ENCODE peak calls at places on chromosome 4, in six cellular contexts. Y, V, F, M, W and E are unnamed samples.

GRCh38 chr4:17376205-17376604 is 135.7 kb downstream of the QDPR start:
- DNase-seq in W (no peak), Y (no peak), M (no peak), V (no peak), F (no peak), E (no peak)

GRCh38 chr4:167221074-167221473 is 13.2 kb downstream of the SPOCK3 start:
- DNase-seq in W (no peak), Y (no peak), V (no peak), F (no peak), M (no peak), E (no peak)

GRCh38 chr4:184123009-184123408 is 94.7 kb downstream of the ENPP6 start:
- DNase-seq in Y (no peak), F (no peak), M (no peak), W (no peak), V (no peak), E (no peak)

GRCh38 chr4:3074846-3075651 is 568 bp downstream of the HTT start:
- DNase-seq in W (peak), F (peak), Y (peak), V (peak), M (peak), E (peak)

GRCh38 chr4:187309456-187309855 is 585.8 kb upstream of the FAT1 start:
- DNase-seq in Y (no peak), F (no peak), V (no peak), W (no peak), M (no peak), E (no peak)

GRCh38 chr4:29549308-29549707 is 1170.9 kb upstream of the PCDH7 start:
- DNase-seq in W (no peak), V (no peak), F (no peak), Y (no peak), M (no peak), E (no peak)

GRCh38 chr4:3470244-3471097 is 7.4 kb downstream of the DOK7 start:
- DNase-seq in Y (no peak), M (peak), V (no peak), W (no peak), F (peak), E (no peak)

GRCh38 chr4:182578402-182578801 is 335.2 kb downstream of the TENM3 start:
- DNase-seq in F (peak), M (no peak), W (no peak), V (no peak), Y (no peak), E (no peak)

GRCh38 chr4:141686146-141686775 is 49.9 kb downstream of the IL15 start:
- DNase-seq in F (peak), Y (no peak), V (no peak), M (no peak), W (no peak), E (no peak)

GRCh38 chr4:186144596-186145569 is 40.4 kb downstream of the FAM149A start:
- DNase-seq in M (peak), F (no peak), Y (no peak), V (no peak), W (peak), E (peak)

GRCh38 chr4:161655148-161655547 is 508.7 kb downstream of the FSTL5 start:
- DNase-seq in F (no peak), Y (no peak), M (no peak), V (no peak), W (no peak), E (no peak)

GRCh38 chr4:94276204-94276603 is 66.4 kb downstream of the HPGDS start:
- DNase-seq in M (no peak), F (no peak), V (no peak), Y (no peak), W (no peak), E (no peak)

GRCh38 chr4:145939856-145940255 is 1.2 kb upstream of the ZNF827 start:
- DNase-seq in V (no peak), Y (no peak), M (no peak), W (no peak), F (no peak), E (no peak)

GRCh38 chr4:184234155-184234554 is 16.5 kb upstream of the ENPP6 start:
- DNase-seq in Y (no peak), M (no peak), F (no peak), W (no peak), V (no peak), E (no peak)

GRCh38 chr4:139028191-139028661 is 12.6 kb downstream of the NOCT start:
- DNase-seq in Y (no peak), M (peak), W (no peak), F (no peak), V (no peak), E (no peak)

GRCh38 chr4:155948541-155948940 is 5.1 kb downstream of the CTSO start:
- DNase-seq in F (no peak), W (no peak), Y (no peak), M (no peak), V (no peak), E (no peak)

GRCh38 chr4:179989975-179990374 is 2253.2 kb upstream of the TENM3 start:
- DNase-seq in W (no peak), M (no peak), Y (no peak), V (no peak), F (no peak), E (no peak)

GRCh38 chr4:75907956-75908355 is 5.7 kb upstream of the PPEF2 start:
- DNase-seq in V (no peak), F (no peak), W (no peak), Y (no peak), M (no peak), E (no peak)

GRCh38 chr4:74111990-74112389 is 13.0 kb upstream of the CXCL2 start:
- DNase-seq in W (no peak), F (no peak), M (no peak), V (no peak), Y (no peak), E (no peak)

GRCh38 chr4:85489273-85489672 is 14.3 kb downstream of the ARHGAP24 start:
- DNase-seq in V (no peak), F (no peak), W (no peak), M (no peak), Y (no peak), E (no peak)

GRCh38 chr4:121164291-121164690 is at the start of gene TNIP3:
- DNase-seq in W (no peak), Y (no peak), V (no peak), F (no peak), M (no peak), E (no peak)

GRCh38 chr4:138953962-138954371 is 61.6 kb upstream of the NOCT start:
- DNase-seq in W (no peak), F (peak), Y (no peak), M (no peak), V (no peak), E (no peak)

GRCh38 chr4:15690020-15690809 is 8.6 kb downstream of the FAM200B start:
- DNase-seq in M (no peak), W (no peak), V (no peak), F (peak), Y (no peak), E (peak)

GRCh38 chr4:137623013-137623412 is 90.7 kb upstream of the PCDH18 start:
- DNase-seq in Y (peak), W (no peak), V (no peak), M (no peak), F (no peak), E (peak)

GRCh38 chr4:180542445-180543100 is 1700.6 kb upstream of the TENM3 start:
- DNase-seq in F (no peak), Y (no peak), V (no peak), M (no peak), W (no peak), E (no peak)

GRCh38 chr4:8135666-8136065 is 22.9 kb downstream of the ABLIM2 start:
- DNase-seq in W (no peak), V (no peak), Y (no peak), M (no peak), F (no peak), E (no peak)

GRCh38 chr4:71184195-71184781 is 154.5 kb upstream of the SLC4A4 start:
- DNase-seq in V (no peak), M (peak), W (no peak), Y (no peak), F (peak), E (peak)

GRCh38 chr4:90226734-90227133 is 99.5 kb downstream of the CCSER1 start:
- DNase-seq in M (no peak), V (no peak), Y (no peak), F (no peak), W (no peak), E (no peak)

GRCh38 chr4:147963839-147964238 is 232.0 kb downstream of the ARHGAP10 start:
- DNase-seq in Y (no peak), M (no peak), F (no peak), W (no peak), V (no peak), E (no peak)

GRCh38 chr4:13918110-13918509 is 290.6 kb upstream of the BOD1L1 start:
- DNase-seq in F (peak), V (no peak), M (no peak), W (no peak), Y (no peak), E (no peak)

GRCh38 chr4:23932935-23933334 is 43.1 kb upstream of the PPARGC1A start:
- DNase-seq in Y (no peak), W (no peak), V (no peak), M (no peak), F (no peak), E (no peak)

GRCh38 chr4:101242441-101242840 is 104.9 kb downstream of the PPP3CA start:
- DNase-seq in V (no peak), W (no peak), F (no peak), Y (no peak), M (no peak), E (no peak)

GRCh38 chr4:5050520-5050955 is 742 bp upstream of the STK32B start:
- DNase-seq in F (no peak), V (no peak), Y (peak), M (peak), W (peak), E (peak)

GRCh38 chr4:186170966-186171365 is 20.4 kb upstream of the CYP4V2 start:
- DNase-seq in M (no peak), Y (no peak), V (no peak), W (no peak), F (no peak), E (no peak)

GRCh38 chr4:102564399-102564921 is 63.3 kb downstream of the NFKB1 start:
- DNase-seq in M (no peak), Y (no peak), W (no peak), V (no peak), F (no peak), E (no peak)

GRCh38 chr4:152992491-152992890 is 56.4 kb downstream of the FHDC1 start:
- DNase-seq in W (no peak), Y (no peak), M (no peak), F (no peak), V (no peak), E (no peak)

GRCh38 chr4:75135068-75135825 is 202.3 kb downstream of the PARM1 start:
- DNase-seq in V (no peak), Y (no peak), M (no peak), F (no peak), W (no peak), E (no peak)

GRCh38 chr4:177047851-177048174 is 255.1 kb upstream of the VEGFC start:
- DNase-seq in M (no peak), V (no peak), F (no peak), Y (no peak), W (no peak), E (no peak)